ENCODE peak calls at places on chromosomes 16 and 17, in ten cellular contexts. One of them, this sample, is unnamed.

GRCh38 chr17:29032798-29033197 is 10.1 kb upstream of the PIPOX start:
- DNase-seq in M059J: no peak
- DNase-seq in anterior cingulate cortex: no peak
- DNase-seq in effector memory CD8-positive, alpha-beta T cell: no peak
- DNase-seq in AG08396: no peak
- DNase-seq in NCI-H1930: no peak
- DNase-seq in fibroblast of the conjunctiva: no peak
- DNase-seq in AG04449: no peak
- DNase-seq in EH: no peak
- DNase-seq in T-helper 17 cell: no peak
- DNase-seq in this sample: no peak

GRCh38 chr17:65182233-65182632 is 45.1 kb downstream of the RGS9 start:
- DNase-seq in anterior cingulate cortex: no peak
- DNase-seq in NCI-H1930: no peak
- DNase-seq in AG08396: no peak
- DNase-seq in effector memory CD8-positive, alpha-beta T cell: no peak
- DNase-seq in T-helper 17 cell: no peak
- DNase-seq in EH: no peak
- DNase-seq in fibroblast of the conjunctiva: no peak
- DNase-seq in M059J: no peak
- DNase-seq in AG04449: no peak
- DNase-seq in this sample: no peak

GRCh38 chr16:78844682-78845081 is 745.2 kb downstream of the WWOX start:
- DNase-seq in M059J: no peak
- DNase-seq in AG04449: no peak
- DNase-seq in effector memory CD8-positive, alpha-beta T cell: no peak
- DNase-seq in anterior cingulate cortex: no peak
- DNase-seq in T-helper 17 cell: no peak
- DNase-seq in fibroblast of the conjunctiva: no peak
- DNase-seq in NCI-H1930: no peak
- DNase-seq in AG08396: no peak
- DNase-seq in EH: no peak
- DNase-seq in this sample: no peak

GRCh38 chr16:85157813-85158701 is 45.8 kb upstream of the CIBAR2 start:
- DNase-seq in effector memory CD8-positive, alpha-beta T cell: peak; percentile 8
- DNase-seq in M059J: no peak
- DNase-seq in AG04449: no peak
- DNase-seq in fibroblast of the conjunctiva: no peak
- DNase-seq in anterior cingulate cortex: no peak
- DNase-seq in NCI-H1930: no peak
- DNase-seq in T-helper 17 cell: no peak
- DNase-seq in EH: peak; percentile 62
- DNase-seq in AG08396: no peak
- DNase-seq in this sample: peak; percentile 85

GRCh38 chr16:68770671-68771070 is 33.6 kb downstream of the CDH1 start:
- DNase-seq in NCI-H1930: no peak
- DNase-seq in AG08396: no peak
- DNase-seq in AG04449: no peak
- DNase-seq in effector memory CD8-positive, alpha-beta T cell: no peak
- DNase-seq in fibroblast of the conjunctiva: no peak
- DNase-seq in anterior cingulate cortex: no peak
- DNase-seq in M059J: no peak
- DNase-seq in T-helper 17 cell: no peak
- DNase-seq in EH: no peak
- DNase-seq in this sample: peak; percentile 19

GRCh38 chr16:3983081-3983520 is 102.6 kb upstream of the CREBBP start:
- DNase-seq in anterior cingulate cortex: no peak
- DNase-seq in NCI-H1930: peak; percentile 61
- DNase-seq in AG08396: peak; percentile 80
- DNase-seq in M059J: peak; percentile 37
- DNase-seq in effector memory CD8-positive, alpha-beta T cell: peak; percentile 27
- DNase-seq in fibroblast of the conjunctiva: peak; percentile 47
- DNase-seq in AG04449: no peak
- DNase-seq in T-helper 17 cell: no peak
- DNase-seq in EH: peak; percentile 68
- DNase-seq in this sample: peak; percentile 91

GRCh38 chr16:3029499-3030127 is 5.8 kb downstream of the THOC6 start:
- DNase-seq in effector memory CD8-positive, alpha-beta T cell: no peak
- DNase-seq in EH: peak; percentile 56
- DNase-seq in anterior cingulate cortex: no peak
- DNase-seq in fibroblast of the conjunctiva: no peak
- DNase-seq in M059J: no peak
- DNase-seq in AG08396: peak; percentile 73
- DNase-seq in NCI-H1930: peak; percentile 42
- DNase-seq in AG04449: no peak
- DNase-seq in T-helper 17 cell: no peak
- DNase-seq in this sample: no peak

GRCh38 chr16:4109250-4109736 is 6.9 kb downstream of the ADCY9 start:
- DNase-seq in AG04449: no peak
- DNase-seq in T-helper 17 cell: no peak
- DNase-seq in anterior cingulate cortex: no peak
- DNase-seq in AG08396: no peak
- DNase-seq in effector memory CD8-positive, alpha-beta T cell: no peak
- DNase-seq in fibroblast of the conjunctiva: no peak
- DNase-seq in EH: no peak
- DNase-seq in M059J: no peak
- DNase-seq in NCI-H1930: no peak
- DNase-seq in this sample: no peak

GRCh38 chr17:48548687-48549621 is 4.0 kb upstream of the HOXB2 start:
- DNase-seq in NCI-H1930: peak; percentile 32
- DNase-seq in M059J: peak; percentile 23
- DNase-seq in AG08396: no peak
- DNase-seq in EH: no peak
- DNase-seq in T-helper 17 cell: no peak
- DNase-seq in AG04449: no peak
- DNase-seq in fibroblast of the conjunctiva: no peak
- DNase-seq in anterior cingulate cortex: no peak
- DNase-seq in effector memory CD8-positive, alpha-beta T cell: no peak
- DNase-seq in this sample: no peak

GRCh38 chr16:25109643-25110042 is 1.9 kb upstream of the LCMT1 start:
- DNase-seq in fibroblast of the conjunctiva: peak; percentile 90
- DNase-seq in T-helper 17 cell: no peak
- DNase-seq in NCI-H1930: no peak
- DNase-seq in anterior cingulate cortex: no peak
- DNase-seq in effector memory CD8-positive, alpha-beta T cell: no peak
- DNase-seq in EH: peak; percentile 98
- DNase-seq in M059J: peak; percentile 97
- DNase-seq in AG04449: peak; percentile 89
- DNase-seq in AG08396: peak; percentile 83
- DNase-seq in this sample: no peak

GRCh38 chr17:81927653-81928496 is at the start of gene MAFG:
- DNase-seq in anterior cingulate cortex: peak; percentile 88
- DNase-seq in EH: peak; percentile 94
- DNase-seq in M059J: peak; percentile 93
- DNase-seq in AG08396: peak; percentile 99
- DNase-seq in T-helper 17 cell: peak; percentile 83
- DNase-seq in AG04449: no peak
- DNase-seq in NCI-H1930: peak; percentile 98
- DNase-seq in effector memory CD8-positive, alpha-beta T cell: peak; percentile 85
- DNase-seq in fibroblast of the conjunctiva: peak; percentile 93
- DNase-seq in this sample: peak; percentile 97

GRCh38 chr17:6666077-6666521 is 14.5 kb downstream of the C17orf100 start:
- DNase-seq in anterior cingulate cortex: no peak
- DNase-seq in T-helper 17 cell: peak; percentile 15
- DNase-seq in M059J: peak; percentile 77
- DNase-seq in effector memory CD8-positive, alpha-beta T cell: peak; percentile 25
- DNase-seq in fibroblast of the conjunctiva: peak; percentile 80
- DNase-seq in AG08396: peak; percentile 87
- DNase-seq in NCI-H1930: peak; percentile 58
- DNase-seq in EH: peak; percentile 82
- DNase-seq in AG04449: no peak
- DNase-seq in this sample: peak; percentile 85

GRCh38 chr17:73984981-73985380 is 218.5 kb upstream of the RPL38 start:
- DNase-seq in T-helper 17 cell: no peak
- DNase-seq in AG04449: no peak
- DNase-seq in M059J: no peak
- DNase-seq in anterior cingulate cortex: no peak
- DNase-seq in fibroblast of the conjunctiva: no peak
- DNase-seq in EH: no peak
- DNase-seq in NCI-H1930: no peak
- DNase-seq in effector memory CD8-positive, alpha-beta T cell: no peak
- DNase-seq in AG08396: no peak
- DNase-seq in this sample: no peak

GRCh38 chr17:27807567-27808470 is 7.5 kb upstream of the NOS2 start:
- DNase-seq in T-helper 17 cell: no peak
- DNase-seq in NCI-H1930: no peak
- DNase-seq in M059J: peak; percentile 62
- DNase-seq in fibroblast of the conjunctiva: no peak
- DNase-seq in EH: no peak
- DNase-seq in effector memory CD8-positive, alpha-beta T cell: peak; percentile 60
- DNase-seq in AG08396: no peak
- DNase-seq in AG04449: no peak
- DNase-seq in anterior cingulate cortex: no peak
- DNase-seq in this sample: no peak

GRCh38 chr17:29242790-29243189 is 3.9 kb upstream of the CRYBA1 start:
- DNase-seq in NCI-H1930: no peak
- DNase-seq in EH: no peak
- DNase-seq in AG08396: no peak
- DNase-seq in M059J: no peak
- DNase-seq in AG04449: no peak
- DNase-seq in anterior cingulate cortex: no peak
- DNase-seq in effector memory CD8-positive, alpha-beta T cell: no peak
- DNase-seq in T-helper 17 cell: no peak
- DNase-seq in fibroblast of the conjunctiva: no peak
- DNase-seq in this sample: no peak

GRCh38 chr17:67549787-67550186 is 167.9 kb upstream of the NOL11 start:
- DNase-seq in NCI-H1930: no peak
- DNase-seq in effector memory CD8-positive, alpha-beta T cell: no peak
- DNase-seq in fibroblast of the conjunctiva: no peak
- DNase-seq in T-helper 17 cell: no peak
- DNase-seq in EH: no peak
- DNase-seq in AG04449: no peak
- DNase-seq in anterior cingulate cortex: no peak
- DNase-seq in M059J: no peak
- DNase-seq in AG08396: no peak
- DNase-seq in this sample: no peak

GRCh38 chr16:57723170-57723569 is 12.4 kb upstream of the KATNB1 start:
- DNase-seq in effector memory CD8-positive, alpha-beta T cell: no peak
- DNase-seq in NCI-H1930: no peak
- DNase-seq in AG08396: no peak
- DNase-seq in EH: peak; percentile 12
- DNase-seq in AG04449: no peak
- DNase-seq in fibroblast of the conjunctiva: no peak
- DNase-seq in T-helper 17 cell: no peak
- DNase-seq in anterior cingulate cortex: no peak
- DNase-seq in M059J: peak; percentile 25
- DNase-seq in this sample: peak; percentile 34

GRCh38 chr16:46822270-46822669 is 8.7 kb downstream of the C16orf87 start:
- DNase-seq in effector memory CD8-positive, alpha-beta T cell: no peak
- DNase-seq in T-helper 17 cell: no peak
- DNase-seq in AG04449: peak; percentile 50
- DNase-seq in EH: peak; percentile 89
- DNase-seq in AG08396: peak; percentile 59
- DNase-seq in anterior cingulate cortex: no peak
- DNase-seq in fibroblast of the conjunctiva: no peak
- DNase-seq in M059J: peak; percentile 90
- DNase-seq in NCI-H1930: no peak
- DNase-seq in this sample: no peak

GRCh38 chr17:33854596-33854995 is 400.5 kb upstream of the CCL2 start:
- DNase-seq in fibroblast of the conjunctiva: no peak
- DNase-seq in T-helper 17 cell: no peak
- DNase-seq in effector memory CD8-positive, alpha-beta T cell: no peak
- DNase-seq in EH: no peak
- DNase-seq in AG04449: no peak
- DNase-seq in AG08396: no peak
- DNase-seq in anterior cingulate cortex: no peak
- DNase-seq in NCI-H1930: no peak
- DNase-seq in M059J: peak; percentile 46
- DNase-seq in this sample: no peak

GRCh38 chr17:17886747-17887146 is 50.0 kb upstream of the SREBF1 start:
- DNase-seq in NCI-H1930: no peak
- DNase-seq in fibroblast of the conjunctiva: no peak
- DNase-seq in anterior cingulate cortex: no peak
- DNase-seq in T-helper 17 cell: no peak
- DNase-seq in AG08396: no peak
- DNase-seq in EH: peak; percentile 21
- DNase-seq in effector memory CD8-positive, alpha-beta T cell: no peak
- DNase-seq in M059J: no peak
- DNase-seq in AG04449: no peak
- DNase-seq in this sample: no peak

GRCh38 chr17:73952498-73953205 is 250.8 kb upstream of the RPL38 start:
- DNase-seq in M059J: no peak
- DNase-seq in EH: no peak
- DNase-seq in fibroblast of the conjunctiva: no peak
- DNase-seq in AG04449: no peak
- DNase-seq in AG08396: no peak
- DNase-seq in effector memory CD8-positive, alpha-beta T cell: no peak
- DNase-seq in NCI-H1930: peak; percentile 61
- DNase-seq in anterior cingulate cortex: no peak
- DNase-seq in T-helper 17 cell: peak; percentile 20
- DNase-seq in this sample: peak; percentile 75

GRCh38 chr16:29809031-29809747 is 2.8 kb upstream of the PRRT2 start:
- DNase-seq in M059J: no peak
- DNase-seq in T-helper 17 cell: no peak
- DNase-seq in NCI-H1930: no peak
- DNase-seq in effector memory CD8-positive, alpha-beta T cell: no peak
- DNase-seq in AG08396: no peak
- DNase-seq in fibroblast of the conjunctiva: no peak
- DNase-seq in anterior cingulate cortex: no peak
- DNase-seq in AG04449: no peak
- DNase-seq in EH: no peak
- DNase-seq in this sample: no peak

GRCh38 chr17:43917348-43918025 is 10.2 kb upstream of the MPP2 start:
- DNase-seq in T-helper 17 cell: peak; percentile 25
- DNase-seq in effector memory CD8-positive, alpha-beta T cell: no peak
- DNase-seq in fibroblast of the conjunctiva: no peak
- DNase-seq in M059J: no peak
- DNase-seq in EH: peak; percentile 25
- DNase-seq in AG08396: no peak
- DNase-seq in AG04449: no peak
- DNase-seq in anterior cingulate cortex: no peak
- DNase-seq in NCI-H1930: no peak
- DNase-seq in this sample: peak; percentile 45

GRCh38 chr17:48374650-48375230 is 55.3 kb downstream of the SKAP1 start:
- DNase-seq in anterior cingulate cortex: no peak
- DNase-seq in AG08396: peak; percentile 6
- DNase-seq in AG04449: no peak
- DNase-seq in fibroblast of the conjunctiva: no peak
- DNase-seq in NCI-H1930: peak; percentile 38
- DNase-seq in M059J: peak; percentile 49
- DNase-seq in effector memory CD8-positive, alpha-beta T cell: peak; percentile 26
- DNase-seq in EH: peak; percentile 17
- DNase-seq in T-helper 17 cell: peak; percentile 17
- DNase-seq in this sample: peak; percentile 6

GRCh38 chr16:29644973-29645698 is 17.9 kb upstream of the SPN start:
- DNase-seq in M059J: no peak
- DNase-seq in effector memory CD8-positive, alpha-beta T cell: no peak
- DNase-seq in fibroblast of the conjunctiva: no peak
- DNase-seq in AG04449: no peak
- DNase-seq in T-helper 17 cell: no peak
- DNase-seq in anterior cingulate cortex: no peak
- DNase-seq in AG08396: no peak
- DNase-seq in EH: no peak
- DNase-seq in NCI-H1930: no peak
- DNase-seq in this sample: no peak

GRCh38 chr17:83133302-83134121 is 54.1 kb downstream of the METRNL start:
- DNase-seq in anterior cingulate cortex: no peak
- DNase-seq in M059J: peak; percentile 79
- DNase-seq in AG08396: no peak
- DNase-seq in NCI-H1930: no peak
- DNase-seq in T-helper 17 cell: no peak
- DNase-seq in EH: peak; percentile 78
- DNase-seq in AG04449: no peak
- DNase-seq in fibroblast of the conjunctiva: no peak
- DNase-seq in effector memory CD8-positive, alpha-beta T cell: no peak
- DNase-seq in this sample: no peak